ENCODE peak calls at places on chromosome X, in ten cellular contexts. H is right cardiac atrium; B is neuronal stem cell; T is HCT116; K is uterus; A is left ventricle myocardium inferior; D is neural progenitor cell; X is SJSA1; L is cardiac muscle cell; J is CD4-positive, CD25-positive, alpha-beta regulatory T cell. V is an unnamed sample. For H3K4me1 and H3K27me3, the result is how much of the 10 kb centered on the place peaks cover.

GRCh38 chrX:23668335-23668734 is 1.0 kb downstream of the PRDX4 start:
- DNase-seq in H (no peak), B (no peak), T (no peak), K (no peak), A (no peak), D (no peak), X (no peak), L (no peak), J (no peak), V (peak)

GRCh38 chrX:53674581-53674980 is 11.9 kb downstream of the HUWE1 start:
- DNase-seq in H (no peak), B (no peak), T (no peak), K (no peak), A (no peak), D (no peak), X (no peak), L (no peak), J (no peak), V (no peak)

GRCh38 chrX:130726661-130727060 is 176.3 kb downstream of the ENOX2 start:
- DNase-seq in H (peak), B (no peak), T (no peak), K (no peak), A (no peak), D (no peak), X (no peak), L (no peak), J (no peak), V (peak)

GRCh38 chrX:69097451-69098236 is 67.6 kb downstream of the PJA1 start:
- DNase-seq in H (no peak), B (no peak), T (no peak), K (no peak), A (no peak), D (no peak), X (no peak), L (no peak), J (no peak), V (no peak)

GRCh38 chrX:33138677-33139249 is 72.6 kb downstream of the DMD start:
- DNase-seq in H (no peak), B (no peak), T (no peak), K (no peak), A (no peak), D (no peak), X (no peak), L (no peak), J (no peak), V (no peak)

GRCh38 chrX:110046971-110047370 is 44.1 kb downstream of the TMEM164 start:
- DNase-seq in H (no peak), B (no peak), T (no peak), K (no peak), A (no peak), D (no peak), X (no peak), L (no peak), J (no peak), V (no peak)

GRCh38 chrX:39613997-39614679 is 483.6 kb downstream of the BCOR start:
- DNase-seq in H (no peak), B (no peak), T (no peak), K (no peak), A (no peak), D (peak), X (peak), L (no peak), J (no peak), V (no peak)

GRCh38 chrX:85836868-85837267 is 210.5 kb downstream of the CHM start:
- DNase-seq in H (no peak), B (no peak), T (no peak), K (no peak), A (no peak), D (no peak), X (no peak), L (no peak), J (no peak), V (peak)

GRCh38 chrX:31500920-31501319 is 429.1 kb upstream of the FTHL17 start:
- DNase-seq in H (no peak), B (no peak), T (no peak), K (no peak), A (no peak), D (no peak), X (peak), L (no peak), J (no peak), V (peak)

GRCh38 chrX:119495734-119496520 is 27.7 kb downstream of the SLC25A5 start:
- DNase-seq in H (no peak), B (no peak), T (no peak), K (no peak), A (no peak), D (peak), X (no peak), L (no peak), J (no peak), V (no peak)

GRCh38 chrX:68718443-68718820 is 71.0 kb downstream of the STARD8 start:
- DNase-seq in H (no peak), B (no peak), T (no peak), K (peak), A (no peak), D (no peak), X (no peak), L (no peak), J (no peak), V (no peak)

GRCh38 chrX:13646154-13646549 is 6.8 kb upstream of the TCEANC start:
- DNase-seq in H (peak), B (peak), T (peak), K (peak), A (peak), D (peak), X (peak), L (peak), J (no peak), V (peak)

GRCh38 chrX:140980271-140980670 is 22.1 kb upstream of the SPANXB1 start:
- DNase-seq in H (no peak), B (no peak), T (no peak), K (no peak), A (no peak), D (no peak), X (no peak), L (no peak), J (no peak), V (no peak)

GRCh38 chrX:39857780-39858179 is 240.0 kb downstream of the BCOR start:
- DNase-seq in H (no peak), B (no peak), T (no peak), K (no peak), A (no peak), D (no peak), X (no peak), L (no peak), J (no peak), V (no peak)

GRCh38 chrX:41491267-41492004 is 44.3 kb downstream of the NYX start:
- DNase-seq in H (no peak), B (peak), T (peak), K (peak), A (no peak), D (peak), X (peak), L (no peak), J (no peak), V (peak)

GRCh38 chrX:49987651-49988050 is 65.3 kb downstream of the CLCN5 start:
- DNase-seq in H (no peak), B (no peak), T (no peak), K (no peak), A (no peak), D (no peak), X (no peak), L (no peak), J (no peak), V (no peak)

GRCh38 chrX:24918715-24919114 is 97.0 kb downstream of the ARX start:
- DNase-seq in H (no peak), B (no peak), T (no peak), K (no peak), A (no peak), D (no peak), X (no peak), L (no peak), J (no peak), V (no peak)

GRCh38 chrX:51743179-51743957 is at the start of gene GSPT2:
- DNase-seq in H (peak), B (peak), T (no peak), K (peak), A (peak), D (peak), X (peak), L (peak), J (peak), V (peak)

GRCh38 chrX:9378980-9379696 is 85.7 kb upstream of the TBL1X start:
- DNase-seq in H (no peak), B (no peak), T (no peak), K (no peak), A (no peak), D (no peak), X (no peak), L (no peak), J (no peak), V (peak)

GRCh38 chrX:50168305-50168704 is 32.5 kb downstream of the AKAP4 start:
- DNase-seq in H (no peak), B (no peak), T (no peak), K (no peak), A (no peak), D (no peak), X (no peak), L (no peak), J (no peak), V (no peak)

GRCh38 chrX:154526901-154527675 is 11.1 kb upstream of the FAM3A start:
- DNase-seq in H (peak), B (peak), T (peak), K (peak), A (peak), D (peak), X (peak), L (peak), J (peak), V (peak)

GRCh38 chrX:145821898-145822567 is 4.4 kb downstream of the SLITRK2 start:
- DNase-seq in H (no peak), B (no peak), T (no peak), K (no peak), A (no peak), D (no peak), X (no peak), L (no peak), J (no peak), V (no peak)

GRCh38 chrX:48957477-48957826 is at the start of gene OTUD5:
- DNase-seq in H (no peak), B (no peak), T (no peak), K (no peak), A (peak), D (no peak), X (no peak), L (no peak), J (peak), V (no peak)

GRCh38 chrX:96372313-96373046 is 312.2 kb upstream of the DIAPH2 start:
- DNase-seq in H (no peak), B (peak), T (peak), K (no peak), A (no peak), D (peak), X (no peak), L (peak), J (no peak), V (peak)

GRCh38 chrX:72057331-72057730 is 74.4 kb downstream of the RTL5 start:
- DNase-seq in H (no peak), B (no peak), T (no peak), K (no peak), A (no peak), D (no peak), X (no peak), L (no peak), J (no peak), V (no peak)

GRCh38 chrX:69618803-69619202 is 2.9 kb downstream of the EDA start:
- DNase-seq in H (no peak), B (no peak), T (no peak), K (no peak), A (no peak), D (peak), X (no peak), L (peak), J (no peak), V (peak)

GRCh38 chrX:43469391-43470054 is 186.6 kb upstream of the MAOA start:
- DNase-seq in H (no peak), B (no peak), T (no peak), K (no peak), A (no peak), D (no peak), X (no peak), L (no peak), J (no peak), V (no peak)

GRCh38 chrX:134670241-134670811 is 12.1 kb upstream of the PLAC1 start:
- DNase-seq in H (no peak), B (no peak), T (no peak), K (no peak), A (no peak), D (peak), X (peak), L (no peak), J (no peak), V (peak)

GRCh38 chrX:30876367-30876766 is 12.7 kb downstream of the TAB3 start:
- DNase-seq in H (no peak), B (no peak), T (no peak), K (no peak), A (no peak), D (no peak), X (no peak), L (no peak), J (no peak), V (no peak)

GRCh38 chrX:152897216-152898144 is at the start of gene ZNF185:
- DNase-seq in H (no peak), B (peak), T (no peak), K (no peak), A (no peak), D (peak), X (peak), L (peak), J (no peak), V (peak)
- H3K4me1 ChIP-seq in H (under half), B (under half), T (half or more), K (under half), A (under half), D (under half), X (under half), L (under half), J (under half), V (under half)

GRCh38 chrX:10377427-10377826 is 220.7 kb downstream of the CLCN4 start:
- DNase-seq in H (no peak), B (no peak), T (no peak), K (no peak), A (no peak), D (no peak), X (no peak), L (no peak), J (no peak), V (no peak)

GRCh38 chrX:10381218-10381617 is 224.4 kb downstream of the CLCN4 start:
- DNase-seq in H (no peak), B (no peak), T (no peak), K (no peak), A (no peak), D (no peak), X (no peak), L (no peak), J (no peak), V (no peak)

GRCh38 chrX:10379848-10380247 is 223.1 kb downstream of the CLCN4 start:
- DNase-seq in H (no peak), B (no peak), T (no peak), K (no peak), A (no peak), D (no peak), X (no peak), L (no peak), J (no peak), V (no peak)
- H3K27me3 ChIP-seq in H (under half), B (under half), T (under half), K (under half), A (under half), D (under half), X (under half), L (under half), J (under half), V (under half)

GRCh38 chrX:2185341-2186082 is 315.3 kb downstream of the DHRSX start:
- DNase-seq in H (no peak), B (no peak), T (no peak), K (no peak), A (no peak), D (no peak), X (no peak), L (no peak), J (no peak), V (no peak)

GRCh38 chrX:2188316-2188715 is 312.5 kb downstream of the DHRSX start:
- DNase-seq in H (no peak), B (no peak), T (peak), K (no peak), A (no peak), D (no peak), X (no peak), L (no peak), J (no peak), V (peak)

GRCh38 chrX:2187352-2188115 is 313.2 kb downstream of the DHRSX start:
- DNase-seq in H (no peak), B (no peak), T (no peak), K (no peak), A (no peak), D (no peak), X (no peak), L (no peak), J (no peak), V (no peak)

GRCh38 chrX:2192584-2193272 is 308.0 kb downstream of the DHRSX start:
- DNase-seq in H (no peak), B (no peak), T (no peak), K (no peak), A (no peak), D (no peak), X (no peak), L (no peak), J (no peak), V (no peak)

GRCh38 chrX:2188840-2189239 is 311.9 kb downstream of the DHRSX start:
- DNase-seq in H (no peak), B (no peak), T (no peak), K (no peak), A (no peak), D (no peak), X (no peak), L (no peak), J (no peak), V (no peak)
- H3K4me3 ChIP-seq in H (no peak), B (no peak), T (peak), K (no peak), A (no peak), D (no peak), X (no peak), L (no peak), J (no peak), V (no peak)

GRCh38 chrX:107715331-107716044 is 60.1 kb downstream of the TSC22D3 start:
- DNase-seq in H (peak), B (no peak), T (no peak), K (no peak), A (no peak), D (no peak), X (no peak), L (no peak), J (no peak), V (peak)

GRCh38 chrX:107713205-107714195 is 62.1 kb downstream of the TSC22D3 start:
- DNase-seq in H (no peak), B (no peak), T (no peak), K (no peak), A (no peak), D (no peak), X (no peak), L (no peak), J (peak), V (peak)

GRCh38 chrX:107716045-107716684 is 59.4 kb downstream of the TSC22D3 start:
- DNase-seq in H (peak), B (peak), T (no peak), K (no peak), A (no peak), D (peak), X (peak), L (peak), J (peak), V (peak)

GRCh38 chrX:107712231-107713204 is 63.1 kb downstream of the TSC22D3 start:
- DNase-seq in H (no peak), B (no peak), T (no peak), K (peak), A (no peak), D (no peak), X (no peak), L (no peak), J (peak), V (peak)

GRCh38 chrX:107714196-107714811 is 61.3 kb downstream of the TSC22D3 start:
- DNase-seq in H (peak), B (no peak), T (no peak), K (no peak), A (no peak), D (no peak), X (no peak), L (no peak), J (peak), V (peak)
- H3K4me1 ChIP-seq in H (under half), B (under half), T (under half), K (under half), A (half or more), D (under half), X (under half), L (under half), J (half or more), V (under half)

DNA sequence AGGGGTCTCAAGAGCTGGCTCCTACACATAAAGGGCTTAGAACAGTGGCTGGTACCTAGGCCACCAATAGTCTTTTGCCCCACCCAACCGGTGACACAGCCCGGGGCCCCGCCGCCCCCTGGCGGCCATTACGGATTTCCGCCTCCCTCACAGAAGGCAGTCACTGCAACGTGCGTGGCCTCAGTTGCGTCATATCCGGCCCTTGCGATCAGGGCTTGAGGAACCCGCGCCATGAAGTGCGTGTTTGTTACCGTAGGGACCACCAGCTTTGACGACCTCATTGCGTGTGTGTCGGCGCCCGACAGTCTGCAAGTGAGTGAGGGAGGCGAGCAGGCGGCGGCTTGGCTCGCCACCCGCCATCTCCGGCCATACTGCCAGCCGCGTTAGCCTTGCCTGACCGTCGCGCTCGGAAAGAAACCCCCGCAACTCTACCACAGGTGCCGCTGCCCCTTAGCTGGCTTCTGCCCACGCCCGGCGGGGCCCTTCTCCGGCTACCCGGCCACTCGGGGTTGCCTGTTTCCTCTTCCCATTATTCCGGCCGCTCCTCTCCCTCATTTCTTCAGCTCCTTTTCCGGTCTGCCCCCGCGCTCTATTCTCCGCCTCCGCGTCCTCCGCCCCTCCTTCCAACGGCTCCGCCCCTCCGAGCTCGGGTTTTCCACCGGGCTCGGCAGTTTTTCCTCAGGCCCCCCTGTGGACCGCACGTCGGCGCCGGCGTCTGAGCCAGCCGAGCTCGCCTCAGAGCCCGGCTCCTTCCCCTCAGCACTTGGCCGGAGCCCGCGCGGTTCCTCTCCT is at the start of gene ALG13:
- DNase-seq in H (peak), B (peak), T (peak), K (peak), A (peak), D (peak), X (peak), L (peak), J (peak), V (peak)
- H3K27me3 ChIP-seq in H (under half), B (under half), T (under half), K (under half), A (under half), D (under half), X (under half), L (under half), J (under half), V (under half)

GRCh38 chrX:115266300-115266699 is 23.2 kb upstream of the LUZP4 start:
- DNase-seq in H (no peak), B (no peak), T (no peak), K (no peak), A (no peak), D (no peak), X (no peak), L (no peak), J (no peak), V (no peak)
- H3K4me3 ChIP-seq in H (no peak), B (no peak), T (no peak), K (no peak), A (no peak), D (no peak), X (no peak), L (no peak), J (no peak), V (no peak)

DNA sequence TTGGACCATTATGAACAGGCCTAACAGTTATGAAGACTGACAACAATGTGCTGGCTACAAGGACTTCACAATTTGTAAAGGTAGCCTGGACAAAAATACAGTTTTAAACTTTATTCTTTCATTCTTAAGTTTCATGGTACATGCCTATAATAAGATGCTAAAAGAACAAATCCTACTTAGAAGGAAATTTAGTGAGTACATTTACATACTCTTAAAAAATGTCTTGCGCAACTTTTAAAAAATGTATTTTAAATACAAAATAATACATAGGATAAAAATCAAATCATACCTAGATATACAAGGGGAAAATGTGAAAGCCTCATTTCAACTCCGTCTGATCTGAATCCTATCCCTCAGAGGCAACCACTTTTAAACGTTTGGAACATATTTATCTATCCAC is 200.7 kb upstream of the SPIN4 start:
- DNase-seq in H (no peak), B (no peak), T (no peak), K (no peak), A (no peak), D (no peak), X (no peak), L (no peak), J (no peak), V (no peak)
- H3K4me1 ChIP-seq in H (under half), B (under half), T (under half), K (under half), A (under half), D (under half), X (under half), L (under half), J (under half), V (under half)

DNA sequence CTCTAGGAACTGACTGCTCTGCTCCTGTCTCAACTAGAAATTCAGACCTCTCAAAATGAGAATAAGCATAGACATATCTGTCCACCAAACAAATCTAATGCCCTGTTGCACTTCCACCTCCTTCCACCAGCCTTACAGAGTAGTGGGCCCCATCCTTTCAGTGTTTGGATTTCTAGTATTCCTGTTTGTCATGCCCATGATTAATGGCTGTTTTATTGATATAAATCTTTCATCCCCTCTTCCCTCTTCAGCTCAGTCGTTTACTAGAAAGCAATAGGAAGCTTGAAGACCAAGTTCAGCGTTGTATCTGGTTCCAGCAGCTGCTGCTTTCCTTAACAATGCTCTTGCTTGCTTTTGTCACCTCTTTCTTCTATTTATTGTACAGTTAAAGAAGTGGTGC is 46.2 kb downstream of the MOSPD2 start:
- DNase-seq in H (no peak), B (no peak), T (no peak), K (no peak), A (no peak), D (no peak), X (peak), L (no peak), J (no peak), V (no peak)
- H3K27me3 ChIP-seq in H (under half), B (under half), T (under half), K (under half), A (under half), D (under half), X (under half), L (under half), J (under half), V (under half)

V was measured in adipocyte.